ENCODE peak calls at places on chromosomes 2 and 18, in eight cellular contexts. One of them, this sample, is unnamed.

GRCh38 chr2:159501743-159502142 is 114.6 kb downstream of the BAZ2B start:
- DNase-seq in right cardiac atrium: no peak
- DNase-seq in neuronal stem cell: no peak
- DNase-seq in naive thymus-derived CD4-positive, alpha-beta T cell: no peak
- DNase-seq in effector memory CD4-positive, alpha-beta T cell: no peak
- DNase-seq in A673: no peak
- DNase-seq in small intestine: no peak
- DNase-seq in CD8-positive, alpha-beta T cell: no peak
- DNase-seq in this sample: no peak

GRCh38 chr2:96117701-96118588 is 1.6 kb upstream of the ADRA2B start:
- DNase-seq in right cardiac atrium: peak; percentile 38
- DNase-seq in neuronal stem cell: no peak
- DNase-seq in naive thymus-derived CD4-positive, alpha-beta T cell: no peak
- DNase-seq in effector memory CD4-positive, alpha-beta T cell: no peak
- DNase-seq in A673: no peak
- DNase-seq in small intestine: peak; percentile 9
- DNase-seq in CD8-positive, alpha-beta T cell: no peak
- DNase-seq in this sample: no peak

GRCh38 chr2:8605350-8606065 is 76.3 kb upstream of the ID2 start:
- DNase-seq in right cardiac atrium: no peak
- DNase-seq in neuronal stem cell: no peak
- DNase-seq in naive thymus-derived CD4-positive, alpha-beta T cell: no peak
- DNase-seq in effector memory CD4-positive, alpha-beta T cell: no peak
- DNase-seq in A673: no peak
- DNase-seq in small intestine: no peak
- DNase-seq in CD8-positive, alpha-beta T cell: no peak
- DNase-seq in this sample: peak; percentile 59

GRCh38 chr18:34493566-34494358 is 216.3 kb upstream of the DTNA start:
- DNase-seq in right cardiac atrium: peak; percentile 62
- DNase-seq in neuronal stem cell: peak; percentile 40
- DNase-seq in naive thymus-derived CD4-positive, alpha-beta T cell: no peak
- DNase-seq in effector memory CD4-positive, alpha-beta T cell: no peak
- DNase-seq in A673: peak; percentile 19
- DNase-seq in small intestine: no peak
- DNase-seq in CD8-positive, alpha-beta T cell: no peak
- DNase-seq in this sample: peak; percentile 48

GRCh38 chr18:49412673-49413072 is 47.8 kb downstream of the DYM start:
- DNase-seq in right cardiac atrium: no peak
- DNase-seq in neuronal stem cell: no peak
- DNase-seq in naive thymus-derived CD4-positive, alpha-beta T cell: no peak
- DNase-seq in effector memory CD4-positive, alpha-beta T cell: no peak
- DNase-seq in A673: no peak
- DNase-seq in small intestine: no peak
- DNase-seq in CD8-positive, alpha-beta T cell: no peak
- DNase-seq in this sample: no peak

GRCh38 chr2:226552571-226553285 is 246.9 kb downstream of the IRS1 start:
- DNase-seq in right cardiac atrium: no peak
- DNase-seq in neuronal stem cell: no peak
- DNase-seq in naive thymus-derived CD4-positive, alpha-beta T cell: no peak
- DNase-seq in effector memory CD4-positive, alpha-beta T cell: no peak
- DNase-seq in A673: no peak
- DNase-seq in small intestine: no peak
- DNase-seq in CD8-positive, alpha-beta T cell: no peak
- DNase-seq in this sample: peak; percentile 57

GRCh38 chr2:41170589-41170988 is 718.7 kb upstream of the SLC8A1 start:
- DNase-seq in right cardiac atrium: no peak
- DNase-seq in neuronal stem cell: no peak
- DNase-seq in naive thymus-derived CD4-positive, alpha-beta T cell: no peak
- DNase-seq in effector memory CD4-positive, alpha-beta T cell: no peak
- DNase-seq in A673: no peak
- DNase-seq in small intestine: no peak
- DNase-seq in CD8-positive, alpha-beta T cell: no peak
- DNase-seq in this sample: no peak

GRCh38 chr2:176852667-176853066 is 359.9 kb upstream of the HNRNPA3 start:
- DNase-seq in right cardiac atrium: no peak
- DNase-seq in neuronal stem cell: no peak
- DNase-seq in naive thymus-derived CD4-positive, alpha-beta T cell: peak; percentile 54
- DNase-seq in effector memory CD4-positive, alpha-beta T cell: peak; percentile 9
- DNase-seq in A673: no peak
- DNase-seq in small intestine: peak; percentile 59
- DNase-seq in CD8-positive, alpha-beta T cell: peak; percentile 4
- DNase-seq in this sample: no peak

GRCh38 chr2:160411167-160411566 is 82.4 kb downstream of the RBMS1 start:
- DNase-seq in right cardiac atrium: no peak
- DNase-seq in neuronal stem cell: no peak
- DNase-seq in naive thymus-derived CD4-positive, alpha-beta T cell: no peak
- DNase-seq in effector memory CD4-positive, alpha-beta T cell: no peak
- DNase-seq in A673: no peak
- DNase-seq in small intestine: no peak
- DNase-seq in CD8-positive, alpha-beta T cell: no peak
- DNase-seq in this sample: peak; percentile 55

GRCh38 chr2:16396986-16397385 is 268.6 kb downstream of the CYRIA start:
- DNase-seq in right cardiac atrium: no peak
- DNase-seq in neuronal stem cell: no peak
- DNase-seq in naive thymus-derived CD4-positive, alpha-beta T cell: no peak
- DNase-seq in effector memory CD4-positive, alpha-beta T cell: no peak
- DNase-seq in A673: no peak
- DNase-seq in small intestine: no peak
- DNase-seq in CD8-positive, alpha-beta T cell: no peak
- DNase-seq in this sample: no peak

GRCh38 chr2:231326404-231326803 is 69.1 kb upstream of the B3GNT7 start:
- DNase-seq in right cardiac atrium: no peak
- DNase-seq in neuronal stem cell: no peak
- DNase-seq in naive thymus-derived CD4-positive, alpha-beta T cell: no peak
- DNase-seq in effector memory CD4-positive, alpha-beta T cell: no peak
- DNase-seq in A673: no peak
- DNase-seq in small intestine: no peak
- DNase-seq in CD8-positive, alpha-beta T cell: no peak
- DNase-seq in this sample: no peak

GRCh38 chr2:19733951-19734425 is 167.8 kb downstream of the TTC32 start:
- DNase-seq in right cardiac atrium: no peak
- DNase-seq in neuronal stem cell: no peak
- DNase-seq in naive thymus-derived CD4-positive, alpha-beta T cell: no peak
- DNase-seq in effector memory CD4-positive, alpha-beta T cell: no peak
- DNase-seq in A673: no peak
- DNase-seq in small intestine: no peak
- DNase-seq in CD8-positive, alpha-beta T cell: no peak
- DNase-seq in this sample: peak; percentile 59

GRCh38 chr18:57806891-57807280 is 3.8 kb upstream of the ATP8B1 start:
- DNase-seq in right cardiac atrium: no peak
- DNase-seq in neuronal stem cell: no peak
- DNase-seq in naive thymus-derived CD4-positive, alpha-beta T cell: no peak
- DNase-seq in effector memory CD4-positive, alpha-beta T cell: no peak
- DNase-seq in A673: peak; percentile 50
- DNase-seq in small intestine: no peak
- DNase-seq in CD8-positive, alpha-beta T cell: no peak
- DNase-seq in this sample: peak; percentile 76

GRCh38 chr2:21055879-21056790 is 12.3 kb upstream of the APOB start:
- DNase-seq in right cardiac atrium: no peak
- DNase-seq in neuronal stem cell: no peak
- DNase-seq in naive thymus-derived CD4-positive, alpha-beta T cell: no peak
- DNase-seq in effector memory CD4-positive, alpha-beta T cell: no peak
- DNase-seq in A673: no peak
- DNase-seq in small intestine: no peak
- DNase-seq in CD8-positive, alpha-beta T cell: no peak
- DNase-seq in this sample: no peak

DNA sequence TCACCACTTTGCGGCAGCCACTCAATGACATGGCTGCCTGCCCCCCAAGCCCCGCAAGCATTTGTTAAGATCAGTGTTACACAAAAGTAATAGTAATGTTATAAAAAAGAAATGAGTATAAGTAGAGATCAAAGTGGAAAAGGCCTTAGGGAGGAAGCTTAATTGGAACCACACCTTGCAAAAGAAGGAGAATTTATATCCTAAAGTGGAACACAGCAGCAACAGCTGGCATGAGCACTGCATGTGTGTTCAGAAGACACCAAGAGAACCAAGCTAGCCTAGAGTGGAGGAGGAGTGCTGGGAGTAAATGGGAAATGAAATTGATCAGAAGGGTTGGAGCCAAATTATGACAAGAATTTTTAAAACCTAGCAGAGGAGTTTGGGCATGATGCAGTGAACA is 73.1 kb upstream of the STK17B start:
- DNase-seq in right cardiac atrium: no peak
- DNase-seq in neuronal stem cell: no peak
- DNase-seq in naive thymus-derived CD4-positive, alpha-beta T cell: no peak
- DNase-seq in effector memory CD4-positive, alpha-beta T cell: no peak
- DNase-seq in A673: no peak
- DNase-seq in small intestine: no peak
- DNase-seq in CD8-positive, alpha-beta T cell: no peak
- DNase-seq in this sample: peak; percentile 48
- H3K4me1 ChIP-seq in right cardiac atrium: peaks cover 7% of the 10 kb centered on the region
- H3K4me1 ChIP-seq in neuronal stem cell: no peaks in the 10 kb centered on the region
- H3K4me1 ChIP-seq in naive thymus-derived CD4-positive, alpha-beta T cell: peaks cover 47% of the 10 kb centered on the region
- H3K4me1 ChIP-seq in effector memory CD4-positive, alpha-beta T cell: peaks cover 30% of the 10 kb centered on the region
- H3K4me1 ChIP-seq in A673: peaks cover 10% of the 10 kb centered on the region
- H3K4me1 ChIP-seq in small intestine: no peaks in the 10 kb centered on the region
- H3K4me1 ChIP-seq in CD8-positive, alpha-beta T cell: peaks cover 51% of the 10 kb centered on the region
- H3K4me1 ChIP-seq in this sample: peaks cover 42% of the 10 kb centered on the region

GRCh38 chr2:134247679-134248078 is 6.2 kb upstream of the MGAT5 start:
- DNase-seq in right cardiac atrium: no peak
- DNase-seq in neuronal stem cell: no peak
- DNase-seq in naive thymus-derived CD4-positive, alpha-beta T cell: no peak
- DNase-seq in effector memory CD4-positive, alpha-beta T cell: no peak
- DNase-seq in A673: no peak
- DNase-seq in small intestine: no peak
- DNase-seq in CD8-positive, alpha-beta T cell: no peak
- DNase-seq in this sample: no peak
- H3K4me1 ChIP-seq in right cardiac atrium: peaks cover 12% of the 10 kb centered on the region
- H3K4me1 ChIP-seq in neuronal stem cell: peaks cover 6% of the 10 kb centered on the region
- H3K4me1 ChIP-seq in naive thymus-derived CD4-positive, alpha-beta T cell: peaks cover 71% of the 10 kb centered on the region
- H3K4me1 ChIP-seq in effector memory CD4-positive, alpha-beta T cell: peaks cover 82% of the 10 kb centered on the region
- H3K4me1 ChIP-seq in A673: no peaks in the 10 kb centered on the region
- H3K4me1 ChIP-seq in small intestine: peaks cover 29% of the 10 kb centered on the region
- H3K4me1 ChIP-seq in CD8-positive, alpha-beta T cell: peaks cover 78% of the 10 kb centered on the region
- H3K4me1 ChIP-seq in this sample: no peaks in the 10 kb centered on the region

DNA sequence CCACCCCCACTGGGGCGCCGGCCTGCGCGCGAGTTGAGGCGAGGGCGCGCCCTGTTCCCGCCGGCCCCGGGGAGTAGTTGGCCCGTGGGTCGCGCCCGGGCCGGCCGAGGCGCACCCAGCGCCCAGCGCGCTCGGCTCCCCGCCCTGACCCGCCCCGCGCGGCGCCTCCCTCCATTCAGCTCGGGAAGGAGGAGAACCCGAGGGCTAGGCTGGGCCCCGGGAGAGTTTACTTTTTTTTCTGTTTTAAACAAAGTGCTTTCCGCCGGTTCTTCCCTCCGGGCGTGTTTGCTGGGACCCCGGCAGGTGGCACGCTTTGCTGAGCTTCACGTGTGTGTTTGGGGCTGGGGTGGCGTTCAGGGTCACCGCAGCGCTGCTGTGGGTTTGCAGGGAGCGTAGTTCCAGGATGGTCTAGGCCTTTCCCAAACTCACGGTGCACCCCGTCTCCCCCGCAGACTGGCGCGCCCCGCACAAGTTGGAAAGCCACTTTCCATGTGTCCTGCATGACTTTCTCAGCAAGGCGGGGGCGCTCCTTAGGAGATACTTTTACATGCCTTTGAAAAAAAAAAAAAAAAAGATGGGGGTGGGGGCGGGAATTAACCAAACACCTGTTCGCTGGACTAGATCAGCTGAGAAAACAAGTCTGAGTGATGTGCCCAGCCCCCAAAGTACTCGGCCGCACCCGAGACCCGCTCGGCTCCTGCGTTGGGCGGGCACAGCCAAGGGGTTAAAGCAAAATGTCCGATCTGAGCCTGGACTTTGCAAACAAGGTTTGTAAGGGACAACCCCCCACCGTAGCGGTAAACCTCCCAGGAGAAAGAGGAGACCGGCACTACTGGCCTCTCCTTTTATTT is 829 bp downstream of the ITGA6 start:
- DNase-seq in right cardiac atrium: peak; percentile 80
- DNase-seq in neuronal stem cell: peak; percentile 42
- DNase-seq in naive thymus-derived CD4-positive, alpha-beta T cell: peak; percentile 69
- DNase-seq in effector memory CD4-positive, alpha-beta T cell: peak; percentile 37
- DNase-seq in A673: peak; percentile 39
- DNase-seq in small intestine: peak; percentile 77
- DNase-seq in CD8-positive, alpha-beta T cell: peak; percentile 39
- DNase-seq in this sample: peak; percentile 61
- H3K4me1 ChIP-seq in right cardiac atrium: no peaks in the 10 kb centered on the region
- H3K4me1 ChIP-seq in neuronal stem cell: peaks cover 10% of the 10 kb centered on the region
- H3K4me1 ChIP-seq in naive thymus-derived CD4-positive, alpha-beta T cell: peaks cover 50% of the 10 kb centered on the region
- H3K4me1 ChIP-seq in effector memory CD4-positive, alpha-beta T cell: peaks cover 36% of the 10 kb centered on the region
- H3K4me1 ChIP-seq in A673: peaks cover 17% of the 10 kb centered on the region
- H3K4me1 ChIP-seq in small intestine: peaks cover 6% of the 10 kb centered on the region
- H3K4me1 ChIP-seq in CD8-positive, alpha-beta T cell: peaks cover 53% of the 10 kb centered on the region
- H3K4me1 ChIP-seq in this sample: peaks cover 6% of the 10 kb centered on the region

DNA sequence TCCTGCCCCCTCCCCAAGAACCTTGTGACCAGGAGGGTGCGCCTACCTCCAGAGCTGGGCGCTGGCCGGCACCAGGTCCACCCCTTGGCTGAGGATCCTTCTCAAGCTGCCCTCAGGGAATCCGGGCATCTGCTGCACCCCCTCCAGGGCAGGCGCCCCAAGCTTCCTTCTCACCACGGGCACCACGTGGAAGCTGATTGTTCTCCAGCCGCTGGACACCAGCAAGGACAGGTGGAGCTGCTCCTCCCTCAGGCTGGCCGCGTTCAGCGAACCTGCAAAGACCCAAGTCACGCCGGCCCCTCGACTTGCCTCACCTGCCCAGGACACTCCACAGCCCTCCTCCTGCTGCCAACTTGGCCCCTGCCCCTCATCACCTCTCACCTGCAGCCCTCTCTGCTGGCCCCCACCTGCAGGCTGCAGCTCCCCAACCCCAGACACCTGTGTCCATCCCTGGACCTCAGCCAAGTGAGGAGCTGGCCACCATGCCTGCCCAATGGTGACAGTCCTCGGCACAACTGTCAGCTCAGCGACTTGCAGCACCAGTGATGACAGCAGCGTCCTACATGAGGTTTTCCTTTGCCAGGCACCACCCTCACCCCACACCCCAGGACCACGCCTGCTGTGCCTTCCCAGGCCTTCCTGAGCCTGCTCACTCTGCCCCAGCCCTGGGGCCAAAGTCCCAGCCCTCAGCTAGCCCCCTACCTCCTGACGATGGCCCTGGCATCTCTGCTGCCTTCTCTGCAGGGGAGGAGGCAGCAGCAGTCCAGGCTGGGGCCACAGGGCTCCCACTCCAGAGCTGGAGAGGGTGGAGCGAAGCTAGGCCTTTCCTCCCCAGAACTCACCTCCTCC is 4.2 kb downstream of the MAB21L4 start:
- DNase-seq in right cardiac atrium: peak; percentile 37
- DNase-seq in neuronal stem cell: no peak
- DNase-seq in naive thymus-derived CD4-positive, alpha-beta T cell: no peak
- DNase-seq in effector memory CD4-positive, alpha-beta T cell: no peak
- DNase-seq in A673: no peak
- DNase-seq in small intestine: peak; percentile 48
- DNase-seq in CD8-positive, alpha-beta T cell: no peak
- DNase-seq in this sample: no peak
- H3K4me1 ChIP-seq in right cardiac atrium: no peaks in the 10 kb centered on the region
- H3K4me1 ChIP-seq in neuronal stem cell: peaks cover 2% of the 10 kb centered on the region
- H3K4me1 ChIP-seq in naive thymus-derived CD4-positive, alpha-beta T cell: no peaks in the 10 kb centered on the region
- H3K4me1 ChIP-seq in effector memory CD4-positive, alpha-beta T cell: no peaks in the 10 kb centered on the region
- H3K4me1 ChIP-seq in A673: no peaks in the 10 kb centered on the region
- H3K4me1 ChIP-seq in small intestine: no peaks in the 10 kb centered on the region
- H3K4me1 ChIP-seq in CD8-positive, alpha-beta T cell: no peaks in the 10 kb centered on the region
- H3K4me1 ChIP-seq in this sample: no peaks in the 10 kb centered on the region

DNA sequence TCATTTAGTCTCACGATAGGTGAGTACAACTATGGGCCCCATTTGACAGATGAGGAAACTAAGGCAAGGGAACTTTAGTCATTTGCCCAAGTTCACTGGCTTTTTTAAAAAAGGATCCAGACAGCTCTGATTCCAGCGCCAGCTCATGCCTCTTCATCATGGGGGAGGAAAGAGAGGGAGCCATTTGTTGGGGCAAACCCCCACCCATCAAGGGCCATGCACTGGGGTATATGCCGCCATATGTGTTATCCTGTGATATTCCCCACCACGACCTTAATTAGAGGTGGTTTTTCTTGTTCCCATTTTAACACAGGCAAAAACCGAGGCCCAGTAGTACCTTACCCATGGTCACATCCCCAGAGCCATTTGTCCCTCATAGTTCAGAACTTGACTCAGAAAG is 649 bp upstream of the GPBAR1 start:
- DNase-seq in right cardiac atrium: no peak
- DNase-seq in neuronal stem cell: no peak
- DNase-seq in naive thymus-derived CD4-positive, alpha-beta T cell: no peak
- DNase-seq in effector memory CD4-positive, alpha-beta T cell: no peak
- DNase-seq in A673: no peak
- DNase-seq in small intestine: no peak
- DNase-seq in CD8-positive, alpha-beta T cell: no peak
- DNase-seq in this sample: no peak
- H3K4me1 ChIP-seq in right cardiac atrium: peaks cover 29% of the 10 kb centered on the region
- H3K4me1 ChIP-seq in neuronal stem cell: peaks cover 15% of the 10 kb centered on the region
- H3K4me1 ChIP-seq in naive thymus-derived CD4-positive, alpha-beta T cell: peaks cover 7% of the 10 kb centered on the region
- H3K4me1 ChIP-seq in effector memory CD4-positive, alpha-beta T cell: peaks cover 5% of the 10 kb centered on the region
- H3K4me1 ChIP-seq in A673: peaks cover 15% of the 10 kb centered on the region
- H3K4me1 ChIP-seq in small intestine: peaks cover 8% of the 10 kb centered on the region
- H3K4me1 ChIP-seq in CD8-positive, alpha-beta T cell: peaks cover 9% of the 10 kb centered on the region
- H3K4me1 ChIP-seq in this sample: peaks cover 61% of the 10 kb centered on the region

This sample was measured in adipocyte.